ENCODE peak calls at places on chromosomes 4 and X, in four cellular contexts. E is esophagus muscularis mucosa, G is PC-3, S is GM23248. U is an unnamed sample. For H3K4me1 and H3K9me3, the result is how much of the 10 kb centered on the place peaks cover.

GRCh38 chr4:139625487-139625886 is 40.1 kb upstream of the MGST2 start:
- DNase-seq in E (no peak), G (no peak), S (no peak), U (no peak)

GRCh38 chrX:72041901-72042859 is 89.5 kb downstream of the RTL5 start:
- DNase-seq in E (no peak), G (no peak), S (peak), U (no peak)

GRCh38 chr4:55358668-55359067 is 12.6 kb downstream of the SRD5A3 start:
- DNase-seq in E (no peak), G (peak), S (peak), U (peak)

GRCh38 chr4:63607186-63607872 is 801.9 kb downstream of the TECRL start:
- DNase-seq in E (no peak), G (no peak), S (no peak), U (no peak)

GRCh38 chrX:45322382-45322781 is 121.7 kb upstream of the DIPK2B start:
- DNase-seq in E (no peak), G (peak), S (peak), U (peak)

GRCh38 chr4:48594185-48594584 is 104.1 kb downstream of the ZAR1 start:
- DNase-seq in E (no peak), G (no peak), S (no peak), U (no peak)

GRCh38 chr4:57110635-57111546 is 706 bp upstream of the IGFBP7 start:
- DNase-seq in E (peak), G (no peak), S (peak), U (peak)

GRCh38 chr4:76053730-76054129 is 17.9 kb upstream of the CXCL11 start:
- DNase-seq in E (no peak), G (no peak), S (no peak), U (no peak)

GRCh38 chrX:150696836-150697235 is 3.6 kb downstream of the MTMR1 start:
- DNase-seq in E (no peak), G (no peak), S (no peak), U (no peak)

GRCh38 chr4:185399466-185399865 is 2.8 kb downstream of the ANKRD37 start:
- DNase-seq in E (no peak), G (no peak), S (no peak), U (no peak)

GRCh38 chr4:6776920-6777635 is 5.4 kb upstream of the KIAA0232 start:
- DNase-seq in E (no peak), G (no peak), S (no peak), U (no peak)

GRCh38 chrX:38400401-38400910 is 48.1 kb downstream of the OTC start:
- DNase-seq in E (no peak), G (no peak), S (no peak), U (no peak)

GRCh38 chrX:119067023-119067739 is 5.6 kb upstream of the CT47C1 start:
- DNase-seq in E (no peak), G (peak), S (peak), U (peak)

GRCh38 chr4:127623755-127624087 is 9.0 kb upstream of the INTU start:
- DNase-seq in E (no peak), G (no peak), S (peak), U (no peak)

GRCh38 chrX:155998761-155999510 is 1.4 kb downstream of the IL9R start:
- DNase-seq in E (peak), G (no peak), S (no peak), U (no peak)

GRCh38 chr4:7411491-7411890 is 23.2 kb downstream of the PSAPL1 start:
- DNase-seq in E (no peak), G (no peak), S (no peak), U (no peak)

GRCh38 chr4:140109626-140110213 is 44.3 kb downstream of the MAML3 start:
- DNase-seq in E (no peak), G (no peak), S (no peak), U (no peak)

GRCh38 chr4:121791481-121791880 is 9.6 kb upstream of the EXOSC9 start:
- DNase-seq in E (no peak), G (peak), S (peak), U (peak)

GRCh38 chrX:50081282-50081955 is 119.4 kb downstream of the AKAP4 start:
- DNase-seq in E (no peak), G (peak), S (peak), U (no peak)

GRCh38 chr4:89422441-89422950 is 114.9 kb upstream of the GPRIN3 start:
- DNase-seq in E (no peak), G (no peak), S (no peak), U (no peak)

GRCh38 chrX:37287741-37288424 is 61.3 kb upstream of the PRRG1 start:
- DNase-seq in E (no peak), G (peak), S (no peak), U (no peak)

GRCh38 chrX:45208121-45208856 is 7.6 kb upstream of the DIPK2B start:
- DNase-seq in E (no peak), G (no peak), S (no peak), U (no peak)

GRCh38 chrX:64186974-64187761 is 18.3 kb downstream of the AMER1 start:
- DNase-seq in E (no peak), G (no peak), S (no peak), U (no peak)

GRCh38 chr4:187929024-187929423 is 66.5 kb upstream of the ZFP42 start:
- DNase-seq in E (no peak), G (peak), S (no peak), U (no peak)

GRCh38 chrX:150508461-150509367 is 59.7 kb upstream of the MTM1 start:
- DNase-seq in E (no peak), G (no peak), S (peak), U (no peak)

GRCh38 chrX:71301195-71301924 is at the start of gene ITGB1BP2:
- DNase-seq in E (no peak), G (no peak), S (peak), U (no peak)

GRCh38 chr4:67234296-67234695 is 311.0 kb downstream of the CENPC start:
- DNase-seq in E (no peak), G (no peak), S (no peak), U (peak)

GRCh38 chrX:75132672-75133071 is 23.4 kb downstream of the ABCB7 start:
- DNase-seq in E (no peak), G (no peak), S (no peak), U (no peak)

GRCh38 chrX:124383367-124383766 is 37.0 kb downstream of the SH2D1A start:
- DNase-seq in E (no peak), G (peak), S (peak), U (no peak)

GRCh38 chrX:72461288-72461687 is 111.4 kb downstream of the HDAC8 start:
- DNase-seq in E (no peak), G (no peak), S (no peak), U (no peak)

GRCh38 chrX:39759526-39760224 is 338.1 kb downstream of the BCOR start:
- DNase-seq in E (no peak), G (peak), S (peak), U (peak)

GRCh38 chrX:74107666-74108065 is 196.3 kb upstream of the ZCCHC13 start:
- DNase-seq in E (no peak), G (no peak), S (no peak), U (no peak)

GRCh38 chr4:24103434-24104168 is 213.8 kb upstream of the PPARGC1A start:
- DNase-seq in E (no peak), G (no peak), S (no peak), U (peak)

GRCh38 chr4:27702710-27703431 is 842.2 kb downstream of the STIM2 start:
- DNase-seq in E (no peak), G (peak), S (peak), U (no peak)

GRCh38 chrX:47815901-47816845 is 20.5 kb upstream of the ZNF81 start:
- DNase-seq in E (no peak), G (no peak), S (peak), U (no peak)

GRCh38 chr4:137124278-137124932 is 407.9 kb downstream of the PCDH18 start:
- DNase-seq in E (no peak), G (peak), S (peak), U (peak)

DNA sequence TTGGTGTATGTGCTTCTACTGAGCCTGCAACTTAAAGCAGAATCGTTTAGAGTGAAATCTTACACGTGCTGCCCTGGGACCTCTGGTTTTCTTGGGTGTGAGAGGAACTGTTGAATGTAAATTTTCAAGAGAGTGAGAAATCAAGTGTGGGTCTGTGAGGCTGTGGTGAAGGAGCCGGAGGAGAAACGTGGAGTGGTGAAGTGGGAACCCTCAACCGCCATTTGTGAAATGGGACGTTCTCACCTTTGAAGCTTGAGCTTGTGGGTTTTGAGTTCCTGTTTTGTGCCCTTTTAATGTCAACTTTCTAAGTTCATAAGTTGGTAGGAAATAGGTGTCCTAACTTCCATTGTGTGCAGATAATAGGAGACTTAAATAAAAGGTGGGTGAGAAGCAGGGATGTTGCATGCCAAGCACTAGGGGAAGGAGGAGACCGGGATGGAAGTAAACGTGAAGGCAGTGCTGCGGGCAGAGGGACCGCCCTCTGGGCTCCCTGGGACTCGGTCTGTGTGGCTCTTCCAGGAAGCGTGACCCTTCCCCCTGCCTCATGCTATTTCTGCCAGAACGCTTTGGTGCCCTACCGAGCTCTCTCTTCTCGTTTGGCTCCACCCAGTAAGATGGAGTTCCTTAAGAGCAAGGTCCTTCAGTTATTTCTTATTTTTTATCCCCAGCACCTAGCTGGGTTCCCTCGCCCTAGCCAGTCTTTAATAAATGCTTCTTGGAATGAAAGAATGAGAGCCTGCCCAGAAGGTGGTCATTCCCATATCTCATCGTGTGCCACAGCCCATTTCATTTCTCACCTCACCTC is 56.0 kb downstream of the TMEM131L start:
- DNase-seq in E (no peak), G (no peak), S (no peak), U (no peak)
- H3K4me1 ChIP-seq in E (under half), G (under half), S (under half), U (under half)

GRCh38 chr4:32207456-32207855 is 1487.3 kb downstream of the PCDH7 start:
- DNase-seq in E (no peak), G (peak), S (no peak), U (no peak)
- H3K9me3 ChIP-seq in E (under half), G (under half), S (under half), U (under half)

GRCh38 chr4:184284742-184285141 is 67.1 kb upstream of the ENPP6 start:
- DNase-seq in E (no peak), G (no peak), S (no peak), U (no peak)
- H3K4me1 ChIP-seq in E (under half), G (under half), S (under half), U (under half)

GRCh38 chrX:13283512-13283911 is 36.3 kb downstream of the ATXN3L start:
- DNase-seq in E (no peak), G (no peak), S (peak), U (no peak)
- H3K9me3 ChIP-seq in E (under half), G (under half), S (under half), U (under half)

DNA sequence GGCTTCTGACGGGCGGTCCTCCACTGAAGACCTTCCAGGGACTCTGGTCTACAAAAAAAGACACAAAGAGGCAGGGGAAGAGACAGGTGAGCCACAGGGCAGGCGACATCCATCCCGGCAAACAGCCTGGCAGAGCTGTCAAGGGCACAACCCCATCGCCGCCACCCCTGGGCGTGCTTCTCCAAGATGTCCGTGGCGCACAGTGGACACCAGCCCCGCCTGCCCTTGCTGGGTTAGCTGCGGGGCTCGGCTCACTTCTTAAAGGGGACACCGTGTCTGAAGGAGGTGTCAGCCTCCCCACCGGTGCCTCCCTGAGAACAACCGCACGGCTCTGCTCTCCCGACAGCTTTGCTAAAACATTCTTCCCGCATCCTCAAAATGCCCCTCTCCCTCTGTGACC is 28.4 kb downstream of the FAM53A start:
- DNase-seq in E (no peak), G (no peak), S (no peak), U (no peak)
- H3K4me1 ChIP-seq in E (under half), G (under half), S (under half), U (under half)

DNA sequence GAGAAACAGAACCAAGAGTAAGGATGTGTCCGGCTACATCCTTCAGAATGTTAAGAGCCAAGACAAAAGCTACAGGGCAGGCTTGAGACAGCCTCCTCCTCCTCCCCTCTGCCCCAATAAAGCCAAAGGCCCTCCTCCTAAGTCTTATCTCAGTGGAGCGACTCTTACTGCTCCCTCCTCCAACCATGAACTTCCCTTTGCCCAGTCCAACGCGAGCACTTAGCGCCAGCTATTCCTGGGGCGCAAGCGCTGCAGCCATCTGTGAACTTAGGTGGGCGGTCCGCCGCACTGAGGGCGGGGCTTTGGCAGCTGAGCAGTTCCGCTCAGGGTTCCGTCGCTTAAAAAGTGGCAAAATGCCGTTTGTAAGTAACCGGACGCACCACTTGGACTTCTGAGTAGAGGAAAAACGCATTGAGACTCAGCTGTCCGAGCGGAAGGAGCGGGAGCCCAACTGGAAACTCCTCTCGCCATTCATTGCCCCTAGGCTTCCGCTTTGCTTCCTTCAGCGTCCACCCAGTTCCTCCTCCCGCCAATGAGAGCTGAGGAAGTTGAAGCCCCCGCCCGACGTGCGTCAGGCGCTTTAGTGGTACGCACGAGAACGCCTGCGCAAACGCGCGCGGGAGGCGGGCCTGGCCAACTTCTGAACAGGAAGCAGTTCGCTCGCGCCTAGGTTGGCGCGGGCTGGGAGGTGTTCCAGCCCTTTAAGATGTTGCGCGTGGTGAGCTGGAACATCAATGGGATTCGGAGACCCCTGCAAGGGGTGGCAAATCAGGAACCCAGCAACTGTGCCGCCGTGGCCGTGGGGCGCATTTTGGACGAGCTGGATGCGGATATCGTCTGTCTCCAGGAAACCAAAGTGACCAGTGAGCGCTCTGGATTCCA is at the start of gene APEX2:
- DNase-seq in E (peak), G (peak), S (peak), U (peak)
- H3K9me3 ChIP-seq in E (under half), G (under half), S (under half), U (under half)

U was measured in SJSA1.